ENCODE peak calls at places on chromosomes 2 and 18, in five cellular contexts. W is A549, G is GM12878, I is H1, H is WTC11. A is an unnamed sample.

GRCh38 chr2:175464311-175464670 is 282.8 kb upstream of the ATP5MC3 start:
- DNase-seq in W (no peak), G (no peak), H (no peak), I (no peak), A (no peak)

GRCh38 chr2:11907178-11907577 is 160.7 kb downstream of the LPIN1 start:
- DNase-seq in H (no peak), G (no peak), I (no peak), W (no peak), A (no peak)

GRCh38 chr2:46666044-46666662 is 186.8 kb downstream of the TMEM247 start:
- DNase-seq in H (no peak), I (no peak), G (no peak), W (no peak), A (no peak)

GRCh38 chr2:60556998-60557955 is 3.8 kb upstream of the BCL11A start:
- DNase-seq in H (no peak), W (no peak), I (no peak), G (no peak), A (no peak)

GRCh38 chr2:134288814-134289213 is 34.9 kb downstream of the MGAT5 start:
- DNase-seq in W (no peak), G (no peak), I (no peak), H (no peak), A (no peak)

GRCh38 chr2:191030521-191031154 is 16.7 kb upstream of the STAT1 start:
- DNase-seq in H (peak; percentile 18), I (no peak), G (no peak), W (peak; percentile 40), A (peak; percentile 57)

GRCh38 chr2:85806358-85807118 is 52.7 kb downstream of the ATOH8 start:
- DNase-seq in G (no peak), W (no peak), H (no peak), I (no peak), A (no peak)

GRCh38 chr2:84741182-84741822 is 139.6 kb downstream of the TRABD2A start:
- DNase-seq in I (peak; percentile 46), G (no peak), H (peak; percentile 65), W (peak; percentile 6), A (peak; percentile 9)

GRCh38 chr2:240293126-240293864 is 142.2 kb upstream of the GPC1 start:
- DNase-seq in I (no peak), W (no peak), H (no peak), G (no peak), A (peak; percentile 21)

GRCh38 chr2:65017335-65017734 is 28.1 kb downstream of the SLC1A4 start:
- DNase-seq in I (no peak), W (no peak), H (no peak), G (no peak), A (no peak)

DNA sequence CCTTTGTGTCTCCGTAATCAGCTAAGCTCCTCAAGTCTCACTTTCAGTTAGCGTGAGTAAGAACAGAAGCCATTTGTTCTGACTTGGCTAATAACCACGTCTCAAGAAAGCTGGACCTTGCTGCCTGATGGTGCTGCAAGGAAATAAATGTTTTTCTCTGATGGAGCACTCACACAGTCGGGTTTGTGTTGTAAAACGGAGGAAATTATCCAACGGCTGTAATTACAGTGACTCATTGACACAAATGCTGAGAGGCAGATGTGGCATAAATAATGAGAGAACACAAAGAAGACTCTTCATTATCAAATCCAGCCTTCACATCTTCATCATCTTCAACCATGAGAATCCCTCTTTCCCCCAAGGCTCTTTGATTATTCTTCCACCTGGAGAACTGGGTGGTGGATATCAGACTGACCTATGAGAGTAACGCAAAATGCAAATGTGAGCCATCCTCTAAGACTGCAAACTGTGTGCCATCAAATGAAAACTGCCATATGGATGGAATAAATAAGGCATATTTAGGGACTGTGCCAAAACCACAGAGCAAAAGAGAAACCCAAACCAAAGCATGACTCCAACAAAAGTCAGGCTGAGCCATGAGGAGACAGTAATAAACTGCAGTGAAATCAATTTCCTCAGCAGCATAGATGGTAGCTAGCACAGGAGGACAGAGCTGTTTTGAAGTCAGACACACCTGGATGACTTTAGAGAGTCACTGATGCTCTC is 252.5 kb downstream of the RND3 start:
- DNase-seq in W (no peak), I (no peak), G (no peak), H (no peak), A (no peak)
- TF ChIP-seq USF2 in W (no peak), I (no peak), G (no peak), H (no peak), A (no peak)

DNA sequence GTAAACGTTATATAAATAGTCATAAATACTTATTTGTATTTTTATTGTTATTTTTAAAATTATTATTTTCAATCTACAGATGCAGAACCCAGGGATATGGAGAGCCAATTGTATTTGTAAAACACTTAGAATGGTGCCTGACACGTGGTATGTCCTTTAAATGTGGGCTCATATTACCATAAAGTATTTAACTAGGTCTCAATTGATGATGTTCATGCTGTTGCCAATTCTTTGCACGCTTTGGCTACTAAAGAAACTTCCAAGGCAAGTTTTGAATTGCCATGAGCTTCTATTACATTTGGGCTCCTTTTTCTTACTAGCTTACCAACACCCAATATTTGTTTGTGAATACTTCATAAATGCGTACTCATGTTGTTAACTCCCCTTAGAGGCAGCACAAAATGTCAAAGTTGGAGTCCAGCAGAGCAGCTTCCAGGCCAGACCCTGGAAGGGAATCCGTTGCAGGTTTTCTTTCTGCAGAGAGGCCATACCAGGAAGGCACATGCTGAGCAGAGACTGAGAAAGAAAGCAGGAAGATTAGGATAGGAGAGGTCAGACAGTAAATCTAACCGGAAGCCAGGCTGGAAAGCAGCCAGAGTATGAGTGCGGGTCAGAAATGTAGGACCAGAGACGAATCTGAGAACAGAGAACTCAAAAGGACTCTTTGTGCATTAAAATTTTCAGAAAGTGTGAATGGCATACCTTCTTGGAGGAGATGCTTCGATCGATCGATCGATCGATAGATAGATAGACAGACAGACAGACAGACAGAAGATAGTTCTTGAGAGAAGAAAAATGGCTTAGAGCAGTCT is 4.2 kb upstream of the NOSTRIN start:
- DNase-seq in H (peak; percentile 28), W (no peak), I (no peak), G (no peak), A (no peak)
- TF ChIP-seq MAX in H (no peak), W (no peak), I (peak; percentile 66), G (no peak), A (no peak)

GRCh38 chr2:24247164-24247563 is 72.3 kb downstream of the FAM228A start:
- DNase-seq in W (no peak), G (no peak), H (no peak), I (no peak), A (no peak)
- TF ChIP-seq USF2 in W (no peak), G (no peak), H (no peak), I (no peak), A (no peak)

DNA sequence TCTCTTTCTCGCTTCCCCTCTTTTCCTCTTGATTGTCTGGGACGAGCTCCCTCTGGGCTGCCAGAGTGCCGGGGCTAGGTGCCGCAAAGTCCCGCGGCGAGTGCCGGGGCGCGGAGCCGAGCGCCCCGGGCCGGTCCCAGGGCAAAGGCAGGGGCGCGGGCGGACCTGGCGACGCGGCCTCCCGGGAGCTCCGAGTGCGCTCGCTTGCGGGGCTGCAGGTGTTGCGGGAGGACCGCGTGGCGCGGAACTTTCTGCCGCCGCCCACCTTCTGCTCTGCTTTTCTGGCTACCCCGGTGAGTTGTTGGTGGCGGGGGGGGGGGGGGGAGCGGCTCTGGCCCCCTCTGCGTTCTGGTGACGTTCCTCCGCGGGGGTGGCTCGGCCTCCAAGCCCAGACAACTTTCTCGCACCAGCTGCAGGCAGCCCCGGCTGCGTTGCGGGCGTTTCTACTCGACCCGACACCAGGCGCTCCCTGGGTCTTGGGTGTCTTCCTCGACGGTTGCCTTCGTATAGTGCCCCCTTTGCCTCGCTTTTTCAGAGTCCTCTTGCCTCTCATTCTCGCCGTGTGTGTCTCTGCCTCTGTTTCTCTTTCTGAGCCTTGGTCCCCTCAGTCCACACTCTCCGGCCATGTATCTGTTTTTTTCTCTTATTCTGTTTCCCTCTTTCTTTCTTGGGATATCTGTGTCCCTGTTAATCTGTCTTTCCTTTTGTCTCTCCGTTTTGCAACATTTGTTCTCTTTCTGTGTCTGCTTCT is 764 bp downstream of the GALNT13 start:
- DNase-seq in I (no peak), G (no peak), W (no peak), H (peak; percentile 16), A (peak; percentile 49)
- TF ChIP-seq MAX in I (no peak), G (no peak), W (no peak), H (no peak), A (no peak)

GRCh38 chr2:177471990-177472389 is 79.4 kb downstream of the AGPS start:
- DNase-seq in H (no peak), I (no peak), W (no peak), G (no peak), A (no peak)
- TF ChIP-seq USF2 in H (no peak), I (no peak), W (no peak), G (no peak), A (no peak)

DNA sequence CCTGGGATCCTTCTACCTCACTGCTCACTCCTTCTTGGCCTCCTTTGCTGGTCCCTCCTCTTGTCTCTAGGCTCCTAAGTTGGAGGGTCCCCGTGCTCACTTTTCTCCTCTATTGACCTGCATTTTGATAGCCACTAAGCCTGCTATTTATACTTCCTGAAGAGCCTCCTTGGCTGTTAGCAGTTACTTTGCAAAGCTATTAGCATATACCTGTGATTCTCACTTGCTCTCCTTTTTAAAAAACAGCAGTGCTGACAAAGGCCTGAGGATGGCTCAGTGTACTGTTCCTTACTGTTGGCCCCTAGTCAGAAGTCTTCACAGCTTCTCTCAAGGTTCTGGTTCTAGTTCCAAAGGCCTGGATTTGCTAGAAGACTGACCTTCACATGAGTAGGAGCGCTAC is 80.1 kb downstream of the PLEKHM3 start:
- DNase-seq in W (no peak), H (no peak), G (no peak), I (no peak), A (no peak)
- TF ChIP-seq MAX in W (no peak), H (no peak), G (no peak), I (no peak), A (no peak)

GRCh38 chr18:47399475-47399874 is 148.0 kb upstream of the SKOR2 start:
- DNase-seq in W (no peak), I (no peak), H (no peak), G (no peak), A (no peak)

GRCh38 chr18:47397671-47398319 is 146.3 kb upstream of the SKOR2 start:
- DNase-seq in H (peak; percentile 73), W (peak; percentile 4), G (no peak), I (no peak), A (peak; percentile 25)
- TF ChIP-seq USF2 in H (no peak), W (no peak), G (no peak), I (no peak), A (no peak)